ENCODE peak calls at places on chromosomes 13 and 19, in six cellular contexts. C is psoas muscle, L is GM23248, H is right lobe of liver, I is Caco-2, V is GM23338. E is an unnamed sample.

GRCh38 chr19:15328312-15328711 is 4.0 kb downstream of the BRD4 start:
- DNase-seq in C (no peak), V (no peak), H (no peak), I (no peak), L (no peak), E (no peak)

GRCh38 chr19:1109697-1110671 is 6.2 kb downstream of the GPX4 start:
- DNase-seq in H (no peak), I (no peak), V (no peak), L (no peak), C (no peak), E (no peak)

GRCh38 chr13:44382635-44383145 is 9.1 kb downstream of the SERP2 start:
- DNase-seq in H (no peak), V (no peak), C (no peak), I (no peak), L (no peak), E (no peak)

GRCh38 chr13:22193070-22193469 is 522.2 kb downstream of the FGF9 start:
- DNase-seq in H (no peak), L (no peak), V (no peak), C (no peak), I (no peak), E (no peak)

GRCh38 chr19:29029271-29029670 is 183.7 kb downstream of the UQCRFS1 start:
- DNase-seq in V (no peak), I (no peak), L (no peak), C (no peak), H (no peak), E (no peak)

GRCh38 chr13:40589285-40590109 is 76.9 kb downstream of the FOXO1 start:
- DNase-seq in C (peak; percentile 62), L (peak; percentile 53), I (no peak), H (no peak), V (no peak), E (no peak)

GRCh38 chr13:27970382-27971235 is 1.5 kb upstream of the CDX2 start:
- DNase-seq in C (no peak), H (no peak), L (no peak), I (no peak), V (no peak), E (no peak)

GRCh38 chr13:82947121-82948077 is 934.9 kb downstream of the SLITRK1 start:
- DNase-seq in C (no peak), L (peak; percentile 12), H (no peak), I (no peak), V (no peak), E (no peak)

GRCh38 chr13:74168263-74168675 is 34.1 kb upstream of the KLF12 start:
- DNase-seq in L (no peak), C (peak; percentile 66), I (no peak), V (no peak), H (peak; percentile 90), E (no peak)

GRCh38 chr13:29886446-29886845 is 36.0 kb upstream of the UBL3 start:
- DNase-seq in V (no peak), H (no peak), C (no peak), L (no peak), I (no peak), E (no peak)

GRCh38 chr13:47226516-47226915 is 329.7 kb upstream of the HTR2A start:
- DNase-seq in I (no peak), L (peak; percentile 20), H (no peak), V (no peak), C (no peak), E (no peak)

GRCh38 chr19:31905980-31906948 is 439.1 kb upstream of the ZNF507 start:
- DNase-seq in L (peak; percentile 0), V (no peak), I (no peak), H (no peak), C (peak; percentile 65), E (no peak)

GRCh38 chr19:9323557-9323918 is 441 bp upstream of the ZNF559 start:
- DNase-seq in H (peak; percentile 65), C (peak; percentile 66), V (peak; percentile 84), L (peak; percentile 73), I (peak; percentile 50), E (peak; percentile 72)

GRCh38 chr19:21508198-21508597 is 2.8 kb downstream of the ZNF429 start:
- DNase-seq in V (no peak), I (no peak), C (no peak), H (no peak), L (no peak), E (no peak)

GRCh38 chr13:38384171-38384570 is 34.5 kb downstream of the UFM1 start:
- DNase-seq in V (no peak), I (no peak), H (no peak), L (peak; percentile 37), C (no peak), E (no peak)

GRCh38 chr19:42005504-42005903 is 11.5 kb upstream of the ATP1A3 start:
- DNase-seq in C (no peak), V (no peak), H (no peak), I (no peak), L (no peak), E (no peak)

GRCh38 chr13:26721251-26721939 is 39.2 kb downstream of the GPR12 start:
- DNase-seq in H (no peak), L (no peak), V (no peak), I (no peak), C (peak; percentile 59), E (no peak)

DNA sequence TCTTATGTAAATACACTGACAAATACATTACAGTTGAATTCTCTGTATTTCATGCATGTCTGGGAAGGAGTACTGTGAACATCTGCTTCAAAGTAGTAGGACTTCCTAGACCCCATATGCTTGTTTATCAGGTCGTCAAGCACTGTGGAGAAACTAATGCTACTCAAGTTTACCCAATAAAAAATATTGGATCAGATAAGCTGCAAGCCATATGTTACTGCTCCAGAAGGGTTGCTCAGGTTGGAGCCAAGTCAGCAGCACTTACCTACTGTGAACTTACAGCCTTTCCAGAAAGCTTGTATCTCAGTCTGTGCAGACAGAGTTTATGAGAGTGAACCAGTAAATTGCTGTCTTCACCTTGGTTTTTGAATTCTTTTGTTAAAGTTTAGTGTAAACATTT is 36.2 kb downstream of the SLAIN1 start:
- DNase-seq in I (no peak), L (no peak), H (no peak), C (no peak), V (no peak), E (no peak)
- H3K4me3 ChIP-seq in I (no peak overlapping the region), L (no peak overlapping the region), H (no peak overlapping the region), C (no peak overlapping the region), V (no peak overlapping the region), E (no peak overlapping the region)

GRCh38 chr19:18791315-18791678 is 192 bp upstream of the COMP start:
- DNase-seq in C (no peak), H (peak; percentile 33), I (no peak), L (no peak), V (no peak), E (no peak)

GRCh38 chr19:18794692-18795091 is 3.6 kb upstream of the COMP start:
- DNase-seq in L (no peak), V (no peak), I (no peak), C (no peak), H (no peak), E (no peak)

GRCh38 chr19:18794029-18794313 is 2.9 kb upstream of the COMP start:
- DNase-seq in H (no peak), L (no peak), V (no peak), C (no peak), I (no peak), E (no peak)

GRCh38 chr19:18792661-18793060 is 1.6 kb upstream of the COMP start:
- DNase-seq in H (no peak), C (no peak), I (no peak), L (no peak), V (no peak), E (no peak)

DNA sequence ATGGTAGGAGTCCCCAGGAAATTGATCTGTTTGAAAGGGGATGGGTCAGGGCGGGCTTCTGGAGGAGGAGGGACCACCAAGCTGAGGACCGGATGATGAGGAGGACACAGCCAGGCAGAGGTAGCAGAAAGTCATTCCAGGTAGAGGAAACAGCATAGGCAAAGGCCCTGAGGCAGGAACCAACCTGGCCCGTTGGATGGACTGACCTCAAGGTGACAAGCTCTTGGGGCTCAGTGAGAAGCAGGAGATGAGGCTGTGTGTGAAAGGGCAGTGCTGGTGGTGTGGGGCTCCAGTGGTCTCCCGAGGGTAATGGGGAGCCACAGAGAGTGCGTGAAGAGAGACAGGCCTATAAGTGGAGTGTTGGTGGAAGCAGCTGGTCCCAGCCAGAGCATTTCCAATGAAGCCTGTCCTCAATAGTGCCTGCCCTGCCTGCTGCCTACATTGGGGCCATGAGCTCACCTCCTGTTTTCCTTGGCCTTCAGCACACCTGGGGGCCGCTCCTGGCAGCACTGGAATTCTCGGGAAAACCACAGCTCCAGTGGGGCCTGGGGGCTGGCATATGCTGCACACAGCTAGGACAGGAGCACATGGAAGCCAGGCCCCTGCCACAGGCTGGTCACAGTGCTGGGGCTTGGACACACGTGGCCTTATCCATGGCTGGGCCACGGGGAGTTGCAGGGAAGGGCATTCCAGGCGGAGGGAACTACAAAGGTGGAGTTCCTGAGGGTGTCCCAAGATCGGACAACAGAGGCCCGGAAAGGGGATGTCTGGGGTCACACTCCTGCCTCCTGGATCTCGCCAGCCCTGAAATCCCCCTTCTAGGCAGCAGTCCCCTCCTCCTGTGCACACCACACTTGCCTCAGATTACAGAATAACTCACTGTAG is 2.3 kb upstream of the COMP start:
- DNase-seq in L (no peak), H (no peak), C (no peak), I (no peak), V (no peak), E (no peak)
- H3K27me3 ChIP-seq in L (peaks cover 29% of the 10 kb centered on the region), H (peaks cover 26% of the 10 kb centered on the region), C (peaks cover 36% of the 10 kb centered on the region), I (peaks cover 2% of the 10 kb centered on the region), V (peaks cover 100% of the 10 kb centered on the region), E (peaks cover 57% of the 10 kb centered on the region)

GRCh38 chr19:18414504-18415176 is 4.6 kb upstream of the SSBP4 start:
- DNase-seq in C (peak; percentile 62), H (peak; percentile 68), L (peak; percentile 71), I (no peak), V (peak; percentile 45), E (no peak)
- H3K4me3 ChIP-seq in C (peak overlapping the region; percentile 49), H (no peak overlapping the region), L (peak overlapping the region; percentile 67), I (no peak overlapping the region), V (no peak overlapping the region), E (no peak overlapping the region)

DNA sequence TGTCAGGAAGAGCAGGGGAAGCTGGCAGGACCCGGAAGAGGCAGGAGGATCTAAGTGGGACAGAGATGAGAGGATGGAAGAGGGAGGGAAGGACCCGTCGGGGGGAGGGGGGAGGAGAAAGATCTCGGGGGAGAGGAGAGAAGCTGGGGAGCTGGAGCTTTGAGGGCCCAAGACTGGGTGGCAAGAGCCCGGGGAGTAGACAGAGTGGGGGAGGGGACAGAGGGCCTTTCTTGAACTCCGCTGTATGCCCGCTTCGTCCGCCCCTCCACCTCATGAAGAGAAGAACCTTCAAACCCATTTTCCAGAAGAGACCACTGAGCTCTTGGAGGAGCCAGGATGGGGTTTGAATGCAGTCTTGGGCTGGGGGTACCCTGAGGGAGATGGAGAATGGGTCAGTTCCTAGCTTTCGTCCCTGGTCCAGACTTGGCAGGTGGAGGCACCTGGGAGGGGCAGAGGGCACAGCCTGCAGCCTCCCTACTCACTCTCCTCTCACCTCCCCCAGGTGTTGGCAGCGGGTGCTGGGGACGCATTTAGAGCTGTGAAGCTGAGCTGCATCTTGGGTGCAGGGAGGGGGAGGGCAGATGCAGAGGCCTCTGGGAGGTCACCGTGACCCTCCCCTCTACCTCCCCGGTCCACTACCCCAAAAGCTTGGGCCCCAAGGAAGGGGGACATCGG is 925 bp upstream of the LRRC4B start:
- DNase-seq in H (no peak), I (no peak), L (no peak), C (no peak), V (no peak), E (no peak)
- H3K27me3 ChIP-seq in H (peaks cover 3% of the 10 kb centered on the region), I (no peaks in the 10 kb centered on the region), L (peaks cover 29% of the 10 kb centered on the region), C (peaks cover 21% of the 10 kb centered on the region), V (peaks cover 43% of the 10 kb centered on the region), E (peaks cover 9% of the 10 kb centered on the region)

DNA sequence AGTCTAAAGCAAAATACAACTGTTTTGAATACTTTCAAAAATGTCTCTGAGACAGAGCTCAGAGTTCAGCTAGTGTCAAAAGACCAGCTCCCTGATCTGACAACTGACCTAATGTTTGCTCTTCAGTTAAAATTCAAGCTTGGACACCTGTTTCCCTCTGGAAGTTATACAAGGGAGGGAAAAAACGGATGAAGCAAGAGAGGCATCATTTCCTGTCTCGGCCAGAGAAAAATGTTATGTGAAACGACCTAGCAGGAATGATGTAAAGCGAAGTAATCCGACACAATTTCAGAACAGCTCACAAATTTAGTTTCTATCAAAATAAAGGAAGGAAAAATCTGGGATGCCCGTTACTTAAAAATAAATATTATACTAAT is 59.4 kb downstream of the ZAR1L start:
- DNase-seq in I (peak; percentile 76), C (no peak), V (no peak), L (no peak), H (no peak), E (no peak)
- H3K4me3 ChIP-seq in I (no peak overlapping the region), C (peak overlapping the region; percentile 58), V (no peak overlapping the region), L (no peak overlapping the region), H (peak overlapping the region; percentile 38), E (no peak overlapping the region)